ENCODE peak calls at places on chromosomes 7 and 10, in ten cellular contexts. B is neuronal stem cell, T is BE2C, C is lower lobe of right lung, M is neural progenitor cell, U is left ventricle myocardium inferior, Z is transverse colon, R is ovary, Y is IMR-90, D is mesendoderm. K is an unnamed sample.

GRCh38 chr10:110013615-110014293 is 6.0 kb downstream of the ADD3 start:
- DNase-seq in C (no peak), B (no peak), D (peak; percentile 90), U (no peak), Z (no peak), M (no peak), T (no peak), Y (no peak), R (no peak), K (no peak)

GRCh38 chr10:80324086-80324485 is 32.5 kb downstream of the DYDC1 start:
- DNase-seq in M (no peak), Y (peak; percentile 16), Z (no peak), U (no peak), T (no peak), C (no peak), B (no peak), D (no peak), R (no peak), K (peak; percentile 12)

GRCh38 chr10:118551535-118552100 is 43.8 kb downstream of the PRLHR start:
- DNase-seq in D (no peak), C (no peak), U (no peak), Y (no peak), B (no peak), T (no peak), M (no peak), R (no peak), Z (no peak), K (no peak)

GRCh38 chr10:51389415-51390342 is 309.7 kb downstream of the CSTF2T start:
- DNase-seq in Z (peak; percentile 74), T (peak; percentile 68), M (peak; percentile 78), Y (peak; percentile 99), C (no peak), D (peak; percentile 72), B (peak; percentile 44), R (peak; percentile 50), U (peak; percentile 36), K (no peak)

GRCh38 chr10:114754445-114755320 is 66.9 kb upstream of the FHIP2A start:
- DNase-seq in Z (no peak), T (no peak), U (no peak), C (no peak), B (no peak), D (peak; percentile 74), Y (peak; percentile 68), M (no peak), R (no peak), K (no peak)

GRCh38 chr7:143351060-143351459 is 11.5 kb downstream of the FAM131B start:
- DNase-seq in M (no peak), D (no peak), Y (no peak), U (no peak), T (no peak), Z (no peak), C (no peak), R (no peak), B (no peak), K (no peak)

GRCh38 chr7:64876792-64877713 is 26.0 kb upstream of the ZNF273 start:
- DNase-seq in U (peak; percentile 55), D (peak; percentile 80), T (peak; percentile 87), B (peak; percentile 70), R (no peak), Z (peak; percentile 44), C (peak; percentile 68), M (peak; percentile 61), Y (no peak), K (peak; percentile 25)

GRCh38 chr10:104255244-104255981 is 721 bp downstream of the GSTO1 start:
- DNase-seq in Y (peak; percentile 90), C (no peak), Z (peak; percentile 30), M (peak; percentile 50), B (no peak), T (no peak), R (no peak), U (no peak), D (peak; percentile 26), K (no peak)

GRCh38 chr7:112009081-112009480 is 197.1 kb downstream of the DOCK4 start:
- DNase-seq in M (no peak), Z (no peak), T (no peak), C (no peak), D (no peak), R (no peak), Y (peak; percentile 83), U (no peak), B (no peak), K (no peak)

GRCh38 chr10:59126992-59127391 is 49.5 kb upstream of the PHYHIPL start:
- DNase-seq in D (peak; percentile 16), R (no peak), U (no peak), Z (no peak), M (no peak), B (no peak), Y (no peak), C (no peak), T (no peak), K (no peak)

GRCh38 chr7:12741951-12742575 is 54.6 kb downstream of the ARL4A start:
- DNase-seq in Z (no peak), Y (peak; percentile 74), B (no peak), R (no peak), U (no peak), D (no peak), T (no peak), C (no peak), M (no peak), K (no peak)

GRCh38 chr7:142519077-142519789 is 230.0 kb upstream of the PRSS1 start:
- DNase-seq in Z (no peak), Y (peak; percentile 40), D (peak; percentile 40), B (no peak), C (no peak), U (no peak), M (no peak), T (no peak), R (no peak), K (no peak)

GRCh38 chr7:7105800-7106582 is 76.4 kb upstream of the C1GALT1 start:
- DNase-seq in R (no peak), B (no peak), D (no peak), U (no peak), M (no peak), C (no peak), T (no peak), Y (no peak), Z (no peak), K (no peak)

GRCh38 chr7:41779918-41780317 is 77.0 kb upstream of the INHBA start:
- DNase-seq in R (no peak), M (no peak), D (no peak), B (no peak), U (no peak), Z (no peak), T (no peak), Y (no peak), C (no peak), K (no peak)

GRCh38 chr7:131691454-131692130 is 135.2 kb upstream of the PODXL start:
- DNase-seq in R (no peak), D (no peak), Z (no peak), M (no peak), C (no peak), U (no peak), Y (no peak), B (no peak), T (no peak), K (no peak)

GRCh38 chr7:131692131-131692960 is 135.9 kb upstream of the PODXL start:
- DNase-seq in M (peak; percentile 87), T (peak; percentile 85), Z (peak; percentile 57), Y (peak; percentile 7), U (peak; percentile 45), C (peak; percentile 52), R (peak; percentile 28), D (peak; percentile 79), B (peak; percentile 78), K (peak; percentile 64)

GRCh38 chr7:131688738-131689661 is 132.6 kb upstream of the PODXL start:
- DNase-seq in U (peak; percentile 51), M (peak; percentile 83), C (no peak), Z (peak; percentile 62), B (peak; percentile 76), Y (peak; percentile 49), R (peak; percentile 58), T (peak; percentile 87), D (peak; percentile 86), K (peak; percentile 36)

GRCh38 chr7:131689662-131690234 is 133.3 kb upstream of the PODXL start:
- DNase-seq in D (no peak), C (no peak), T (no peak), Z (no peak), Y (no peak), M (no peak), B (no peak), R (no peak), U (no peak), K (no peak)

GRCh38 chr7:131690446-131690845 is 134.0 kb upstream of the PODXL start:
- DNase-seq in B (no peak), T (no peak), Z (no peak), D (no peak), R (no peak), C (no peak), M (no peak), U (no peak), Y (no peak), K (no peak)
- H3K27me3 ChIP-seq in B (no peaks in the 10 kb centered on the region), T (peaks cover 20% of the 10 kb centered on the region), Z (peaks cover 41% of the 10 kb centered on the region), D (no peaks in the 10 kb centered on the region), R (no peaks in the 10 kb centered on the region), C (peaks cover 39% of the 10 kb centered on the region), M (no peaks in the 10 kb centered on the region), U (peaks cover 82% of the 10 kb centered on the region), Y (peaks cover 40% of the 10 kb centered on the region), K (peaks cover 24% of the 10 kb centered on the region)

GRCh38 chr7:28155019-28155660 is 25.5 kb downstream of the JAZF1 start:
- DNase-seq in Z (no peak), M (no peak), R (no peak), Y (no peak), U (no peak), C (no peak), B (no peak), T (no peak), D (no peak), K (no peak)
- H3K4me3 ChIP-seq in Z (no peak overlapping the region), M (no peak overlapping the region), R (no peak overlapping the region), Y (no peak overlapping the region), U (no peak overlapping the region), C (no peak overlapping the region), B (no peak overlapping the region), T (no peak overlapping the region), D (no peak overlapping the region), K (no peak overlapping the region)

GRCh38 chr7:44124822-44125202 is 1.5 kb upstream of the POLD2 start:
- DNase-seq in Y (no peak), U (no peak), B (no peak), Z (no peak), C (no peak), M (no peak), T (no peak), D (no peak), R (no peak), K (no peak)
- H3K4me1 ChIP-seq in Y (peaks cover 6% of the 10 kb centered on the region), U (peaks cover 56% of the 10 kb centered on the region), B (peaks cover 12% of the 10 kb centered on the region), Z (peaks cover 6% of the 10 kb centered on the region), C (peaks cover 17% of the 10 kb centered on the region), M (peaks cover 9% of the 10 kb centered on the region), T (no peaks in the 10 kb centered on the region), D (no peaks in the 10 kb centered on the region), R (peaks cover 4% of the 10 kb centered on the region), K (peaks cover 8% of the 10 kb centered on the region)

DNA sequence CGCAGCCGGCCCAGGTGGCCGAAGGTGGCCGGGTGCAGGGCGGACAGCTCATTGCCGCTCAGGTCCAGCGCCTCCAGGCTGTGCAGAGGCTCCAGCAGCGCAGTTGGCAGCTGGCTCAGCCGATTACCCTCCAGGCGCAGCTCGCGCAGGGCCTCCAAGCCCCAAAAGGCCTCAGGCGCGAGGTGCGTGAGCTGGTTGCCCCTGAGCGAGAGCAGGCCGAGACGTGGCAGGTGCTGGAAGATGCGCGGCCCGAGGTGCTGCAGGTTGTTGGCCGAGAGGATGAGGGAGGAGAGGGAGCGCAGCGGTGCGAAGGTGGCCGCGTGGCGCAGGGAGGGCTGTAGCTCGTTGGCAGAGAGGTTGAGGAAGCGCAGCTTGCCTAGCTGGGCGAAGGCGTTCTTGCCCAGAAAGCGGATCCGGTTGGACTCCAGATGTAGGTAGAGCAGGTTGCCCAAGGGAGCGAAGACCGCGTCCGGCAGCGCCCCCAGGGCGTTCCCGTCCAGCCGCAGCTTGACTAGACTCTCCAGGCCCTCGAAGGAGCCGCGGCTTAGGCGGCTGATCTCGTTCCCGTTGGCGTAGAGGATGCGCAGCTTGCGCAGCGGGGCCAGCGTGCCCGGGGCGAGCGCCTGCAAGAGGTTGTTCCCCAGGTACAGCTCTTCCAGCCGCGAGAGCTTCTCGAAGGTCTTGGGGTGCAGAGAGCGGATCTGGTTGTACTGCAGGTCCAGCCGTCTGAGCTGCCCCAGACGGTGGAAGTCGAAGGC is 887 bp downstream of the TRIL start:
- DNase-seq in T (peak; percentile 47), U (peak; percentile 29), D (peak; percentile 65), B (peak; percentile 40), Z (peak; percentile 30), C (peak; percentile 52), Y (no peak), M (peak; percentile 69), R (peak; percentile 36), K (peak; percentile 36)
- H3K27me3 ChIP-seq in T (peaks cover 56% of the 10 kb centered on the region), U (no peaks in the 10 kb centered on the region), D (peaks cover 8% of the 10 kb centered on the region), B (peaks cover 28% of the 10 kb centered on the region), Z (peaks cover 49% of the 10 kb centered on the region), C (peaks cover 38% of the 10 kb centered on the region), Y (peaks cover 58% of the 10 kb centered on the region), M (peaks cover 47% of the 10 kb centered on the region), R (no peaks in the 10 kb centered on the region), K (peaks cover 85% of the 10 kb centered on the region)

K was measured in SJSA1.